ENCODE peak calls at places on chromosome 18, in ten cellular contexts. I, O, K, L, B, D, T, E, J and Z are unnamed samples.

GRCh38 chr18:61765097-61765496 is 127.7 kb downstream of the RNF152 start:
- DNase-seq in I (no peak), O (no peak), K (peak), L (no peak), B (no peak), D (no peak), T (no peak), E (no peak), J (no peak), Z (peak)

GRCh38 chr18:37578886-37579513 is 13.4 kb upstream of the CELF4 start:
- DNase-seq in I (no peak), O (no peak), K (peak), L (no peak), B (peak), D (peak), T (no peak), E (no peak), J (no peak), Z (peak)

GRCh38 chr18:59993560-59993959 is 93.8 kb downstream of the PMAIP1 start:
- DNase-seq in I (no peak), O (no peak), K (peak), L (no peak), B (no peak), D (no peak), T (no peak), E (no peak), J (no peak), Z (no peak)

GRCh38 chr18:55385770-55386169 is 202.2 kb downstream of the TCF4 start:
- DNase-seq in I (peak), O (no peak), K (no peak), L (no peak), B (no peak), D (peak), T (no peak), E (no peak), J (no peak), Z (no peak)

GRCh38 chr18:23977709-23978483 is 36.7 kb upstream of the TTC39C start:
- DNase-seq in I (no peak), O (no peak), K (no peak), L (no peak), B (peak), D (no peak), T (no peak), E (no peak), J (no peak), Z (peak)

GRCh38 chr18:50679656-50680055 is 119.8 kb downstream of the MAPK4 start:
- DNase-seq in I (no peak), O (no peak), K (no peak), L (no peak), B (no peak), D (no peak), T (no peak), E (no peak), J (no peak), Z (no peak)

GRCh38 chr18:34287825-34288224 is 63.1 kb upstream of the NOL4 start:
- DNase-seq in I (no peak), O (no peak), K (no peak), L (no peak), B (no peak), D (no peak), T (no peak), E (no peak), J (no peak), Z (no peak)

GRCh38 chr18:67665266-67665665 is 148.7 kb upstream of the DSEL start:
- DNase-seq in I (no peak), O (no peak), K (peak), L (no peak), B (no peak), D (no peak), T (no peak), E (no peak), J (no peak), Z (peak)

GRCh38 chr18:74496508-74497307 is 545 bp downstream of the CNDP2 start:
- DNase-seq in I (peak), O (peak), K (peak), L (peak), B (peak), D (peak), T (peak), E (no peak), J (peak), Z (peak)

GRCh38 chr18:23331091-23331920 is 121.8 kb upstream of the RIOK3 start:
- DNase-seq in I (no peak), O (no peak), K (no peak), L (no peak), B (no peak), D (no peak), T (no peak), E (no peak), J (no peak), Z (no peak)

GRCh38 chr18:49728542-49728941 is 84.8 kb downstream of the ACAA2 start:
- DNase-seq in I (peak), O (peak), K (peak), L (peak), B (peak), D (peak), T (peak), E (no peak), J (no peak), Z (peak)

GRCh38 chr18:23810396-23810795 is 121.1 kb downstream of the LAMA3 start:
- DNase-seq in I (no peak), O (peak), K (no peak), L (no peak), B (no peak), D (no peak), T (peak), E (no peak), J (no peak), Z (no peak)